ENCODE peak calls at places on chromosomes 16 and 17, in four cellular contexts. R, W, E and M are unnamed samples.

GRCh38 chr17:36722121-36722902 is 120.9 kb downstream of the MRM1 start:
- DNase-seq in R (peak), W (no peak), E (peak), M (peak)

GRCh38 chr17:77959216-77959925 is 868 bp downstream of the TNRC6C start:
- DNase-seq in R (no peak), W (no peak), E (no peak), M (no peak)

GRCh38 chr16:1416521-1416941 is 2.0 kb upstream of the UNKL start:
- DNase-seq in R (no peak), W (no peak), E (no peak), M (no peak)

GRCh38 chr17:36072431-36073121 is 8.5 kb downstream of the CCL18 start:
- DNase-seq in R (peak), W (no peak), E (no peak), M (peak)

GRCh38 chr17:29731589-29731929 is 108.8 kb upstream of the CORO6 start:
- DNase-seq in R (no peak), W (no peak), E (no peak), M (no peak)

GRCh38 chr16:9338510-9338909 is 247.1 kb downstream of the HAPSTR1 start:
- DNase-seq in R (no peak), W (no peak), E (no peak), M (no peak)

GRCh38 chr16:8572063-8572918 is 18.0 kb downstream of the TMEM114 start:
- DNase-seq in R (no peak), W (no peak), E (no peak), M (no peak)

GRCh38 chr17:77884019-77884418 is 74.5 kb upstream of the TNRC6C start:
- DNase-seq in R (peak), W (no peak), E (peak), M (peak)

GRCh38 chr16:21646721-21647561 is 5.5 kb downstream of the IGSF6 start:
- DNase-seq in R (no peak), W (no peak), E (no peak), M (no peak)